ENCODE peak calls at places on chromosomes 4 and X, in five cellular contexts. R is tibial nerve; Z is GOT3; X is anterior cingulate cortex; F is activated CD4-positive, alpha-beta T cell treated with anti-CD3 and anti-CD28 coated beads, Interleukin-2, amount 10 ng/mL, durations not matched to agents 7 days and 5 days. J is an unnamed sample.

GRCh38 chrX:64570204-64570603 is 175.0 kb upstream of the MTMR8 start:
- DNase-seq in R (no peak), Z (no peak), X (no peak), F (no peak), J (no peak)

GRCh38 chr4:188198980-188199792 is 59.9 kb downstream of the TRIML1 start:
- DNase-seq in R (no peak), Z (no peak), X (no peak), F (no peak), J (no peak)

GRCh38 chr4:125315571-125316390 is 1.0 kb downstream of the FAT4 start:
- DNase-seq in R (peak), Z (no peak), X (peak), F (no peak), J (no peak)

GRCh38 chr4:83828601-83829000 is 292.7 kb downstream of the GPAT3 start:
- DNase-seq in R (no peak), Z (no peak), X (no peak), F (no peak), J (no peak)

GRCh38 chr4:72568959-72569718 is at the start of gene ADAMTS3:
- DNase-seq in R (peak), Z (no peak), X (peak), F (no peak), J (peak)

GRCh38 chr4:182179105-182179504 is 64.1 kb upstream of the TENM3 start:
- DNase-seq in R (no peak), Z (no peak), X (no peak), F (no peak), J (no peak)

GRCh38 chrX:85243155-85243554 is 424 bp downstream of the SATL1 start:
- DNase-seq in R (no peak), Z (no peak), X (no peak), F (no peak), J (no peak)

GRCh38 chrX:75655627-75656026 is 129.4 kb downstream of the MAGEE2 start:
- DNase-seq in R (no peak), Z (no peak), X (no peak), F (no peak), J (no peak)

GRCh38 chr4:39655866-39656265 is 17.2 kb upstream of the SMIM14 start:
- DNase-seq in R (peak), Z (no peak), X (no peak), F (no peak), J (no peak)

GRCh38 chrX:45050558-45050957 is 150.1 kb downstream of the DIPK2B start:
- DNase-seq in R (no peak), Z (no peak), X (no peak), F (no peak), J (no peak)

GRCh38 chr4:80143305-80143679 is 54.0 kb upstream of the PRDM8 start:
- DNase-seq in R (no peak), Z (no peak), X (no peak), F (no peak), J (no peak)